ENCODE peak calls at places on chromosomes 12 and 14, in seven cellular contexts. One of them, this sample, is unnamed.

GRCh38 chr12:56979628-56980027 is 22.2 kb upstream of the RDH16 start:
- DNase-seq in activated CD4-positive, CD25-positive, alpha-beta regulatory T cell treated with anti-CD3 and anti-CD28 coated beads, Interleukin-2, amount 50 U/mL, for 16 hours: no peak
- DNase-seq in AG08395: no peak
- DNase-seq in stimulated activated CD8-positive, alpha-beta memory T cell treated with anti-CD3 and anti-CD28 coated beads, Interleukin-7, amount 100 ng/mL, for 1 hour: no peak
- DNase-seq in HT-29: no peak
- DNase-seq in NCI-H2107: no peak
- DNase-seq in GM06990: no peak
- DNase-seq in this sample: no peak

GRCh38 chr14:64760146-64760755 is 56.0 kb downstream of the PLEKHG3 start:
- DNase-seq in activated CD4-positive, CD25-positive, alpha-beta regulatory T cell treated with anti-CD3 and anti-CD28 coated beads, Interleukin-2, amount 50 U/mL, for 16 hours: peak
- DNase-seq in HT-29: peak
- DNase-seq in stimulated activated CD8-positive, alpha-beta memory T cell treated with anti-CD3 and anti-CD28 coated beads, Interleukin-7, amount 100 ng/mL, for 1 hour: no peak
- DNase-seq in NCI-H2107: no peak
- DNase-seq in AG08395: peak
- DNase-seq in GM06990: no peak
- DNase-seq in this sample: no peak

GRCh38 chr14:74475678-74476077 is 17.4 kb downstream of the NPC2 start:
- DNase-seq in HT-29: no peak
- DNase-seq in AG08395: peak
- DNase-seq in NCI-H2107: no peak
- DNase-seq in activated CD4-positive, CD25-positive, alpha-beta regulatory T cell treated with anti-CD3 and anti-CD28 coated beads, Interleukin-2, amount 50 U/mL, for 16 hours: no peak
- DNase-seq in stimulated activated CD8-positive, alpha-beta memory T cell treated with anti-CD3 and anti-CD28 coated beads, Interleukin-7, amount 100 ng/mL, for 1 hour: no peak
- DNase-seq in GM06990: no peak
- DNase-seq in this sample: no peak

GRCh38 chr14:71130491-71131179 is 223.4 kb downstream of the PCNX1 start:
- DNase-seq in activated CD4-positive, CD25-positive, alpha-beta regulatory T cell treated with anti-CD3 and anti-CD28 coated beads, Interleukin-2, amount 50 U/mL, for 16 hours: no peak
- DNase-seq in NCI-H2107: no peak
- DNase-seq in HT-29: no peak
- DNase-seq in GM06990: no peak
- DNase-seq in stimulated activated CD8-positive, alpha-beta memory T cell treated with anti-CD3 and anti-CD28 coated beads, Interleukin-7, amount 100 ng/mL, for 1 hour: no peak
- DNase-seq in AG08395: no peak
- DNase-seq in this sample: no peak

GRCh38 chr12:124837958-124838803 is 25.5 kb downstream of the SCARB1 start:
- DNase-seq in HT-29: peak
- DNase-seq in GM06990: no peak
- DNase-seq in stimulated activated CD8-positive, alpha-beta memory T cell treated with anti-CD3 and anti-CD28 coated beads, Interleukin-7, amount 100 ng/mL, for 1 hour: no peak
- DNase-seq in NCI-H2107: peak
- DNase-seq in activated CD4-positive, CD25-positive, alpha-beta regulatory T cell treated with anti-CD3 and anti-CD28 coated beads, Interleukin-2, amount 50 U/mL, for 16 hours: no peak
- DNase-seq in AG08395: peak
- DNase-seq in this sample: peak

GRCh38 chr12:32196250-32197198 is 89.9 kb downstream of the BICD1 start:
- DNase-seq in activated CD4-positive, CD25-positive, alpha-beta regulatory T cell treated with anti-CD3 and anti-CD28 coated beads, Interleukin-2, amount 50 U/mL, for 16 hours: no peak
- DNase-seq in stimulated activated CD8-positive, alpha-beta memory T cell treated with anti-CD3 and anti-CD28 coated beads, Interleukin-7, amount 100 ng/mL, for 1 hour: no peak
- DNase-seq in AG08395: no peak
- DNase-seq in HT-29: no peak
- DNase-seq in GM06990: no peak
- DNase-seq in NCI-H2107: no peak
- DNase-seq in this sample: no peak

GRCh38 chr12:121933522-121934317 is 15.3 kb downstream of the CFAP251 start:
- DNase-seq in AG08395: no peak
- DNase-seq in GM06990: no peak
- DNase-seq in NCI-H2107: no peak
- DNase-seq in stimulated activated CD8-positive, alpha-beta memory T cell treated with anti-CD3 and anti-CD28 coated beads, Interleukin-7, amount 100 ng/mL, for 1 hour: no peak
- DNase-seq in activated CD4-positive, CD25-positive, alpha-beta regulatory T cell treated with anti-CD3 and anti-CD28 coated beads, Interleukin-2, amount 50 U/mL, for 16 hours: no peak
- DNase-seq in HT-29: peak
- DNase-seq in this sample: no peak

GRCh38 chr12:31007636-31008175 is 66.0 kb upstream of the DDX11 start:
- DNase-seq in AG08395: no peak
- DNase-seq in GM06990: no peak
- DNase-seq in NCI-H2107: no peak
- DNase-seq in stimulated activated CD8-positive, alpha-beta memory T cell treated with anti-CD3 and anti-CD28 coated beads, Interleukin-7, amount 100 ng/mL, for 1 hour: no peak
- DNase-seq in HT-29: no peak
- DNase-seq in activated CD4-positive, CD25-positive, alpha-beta regulatory T cell treated with anti-CD3 and anti-CD28 coated beads, Interleukin-2, amount 50 U/mL, for 16 hours: no peak
- DNase-seq in this sample: no peak

GRCh38 chr12:52230364-52231281 is 2.4 kb upstream of the KRT7 start:
- DNase-seq in GM06990: no peak
- DNase-seq in NCI-H2107: no peak
- DNase-seq in stimulated activated CD8-positive, alpha-beta memory T cell treated with anti-CD3 and anti-CD28 coated beads, Interleukin-7, amount 100 ng/mL, for 1 hour: no peak
- DNase-seq in AG08395: peak
- DNase-seq in HT-29: peak
- DNase-seq in activated CD4-positive, CD25-positive, alpha-beta regulatory T cell treated with anti-CD3 and anti-CD28 coated beads, Interleukin-2, amount 50 U/mL, for 16 hours: no peak
- DNase-seq in this sample: peak

GRCh38 chr14:100726467-100726811 is 253 bp upstream of the DLK1 start:
- DNase-seq in stimulated activated CD8-positive, alpha-beta memory T cell treated with anti-CD3 and anti-CD28 coated beads, Interleukin-7, amount 100 ng/mL, for 1 hour: no peak
- DNase-seq in HT-29: no peak
- DNase-seq in NCI-H2107: no peak
- DNase-seq in GM06990: no peak
- DNase-seq in AG08395: no peak
- DNase-seq in activated CD4-positive, CD25-positive, alpha-beta regulatory T cell treated with anti-CD3 and anti-CD28 coated beads, Interleukin-2, amount 50 U/mL, for 16 hours: no peak
- DNase-seq in this sample: no peak

GRCh38 chr12:8562310-8562709 is 21.6 kb upstream of the CLEC4E start:
- DNase-seq in GM06990: no peak
- DNase-seq in stimulated activated CD8-positive, alpha-beta memory T cell treated with anti-CD3 and anti-CD28 coated beads, Interleukin-7, amount 100 ng/mL, for 1 hour: no peak
- DNase-seq in AG08395: no peak
- DNase-seq in NCI-H2107: no peak
- DNase-seq in activated CD4-positive, CD25-positive, alpha-beta regulatory T cell treated with anti-CD3 and anti-CD28 coated beads, Interleukin-2, amount 50 U/mL, for 16 hours: no peak
- DNase-seq in HT-29: no peak
- DNase-seq in this sample: no peak

GRCh38 chr12:57089259-57090245 is 638 bp downstream of the NAB2 start:
- DNase-seq in HT-29: peak
- DNase-seq in activated CD4-positive, CD25-positive, alpha-beta regulatory T cell treated with anti-CD3 and anti-CD28 coated beads, Interleukin-2, amount 50 U/mL, for 16 hours: no peak
- DNase-seq in stimulated activated CD8-positive, alpha-beta memory T cell treated with anti-CD3 and anti-CD28 coated beads, Interleukin-7, amount 100 ng/mL, for 1 hour: peak
- DNase-seq in GM06990: peak
- DNase-seq in NCI-H2107: no peak
- DNase-seq in AG08395: no peak
- DNase-seq in this sample: peak

GRCh38 chr14:106228541-106229158 is 702.3 kb downstream of the TMEM121 start:
- DNase-seq in activated CD4-positive, CD25-positive, alpha-beta regulatory T cell treated with anti-CD3 and anti-CD28 coated beads, Interleukin-2, amount 50 U/mL, for 16 hours: no peak
- DNase-seq in GM06990: no peak
- DNase-seq in HT-29: no peak
- DNase-seq in NCI-H2107: no peak
- DNase-seq in AG08395: no peak
- DNase-seq in stimulated activated CD8-positive, alpha-beta memory T cell treated with anti-CD3 and anti-CD28 coated beads, Interleukin-7, amount 100 ng/mL, for 1 hour: no peak
- DNase-seq in this sample: no peak

GRCh38 chr12:123064356-123064755 is 83.9 kb downstream of the ARL6IP4 start:
- DNase-seq in NCI-H2107: no peak
- DNase-seq in HT-29: no peak
- DNase-seq in AG08395: no peak
- DNase-seq in activated CD4-positive, CD25-positive, alpha-beta regulatory T cell treated with anti-CD3 and anti-CD28 coated beads, Interleukin-2, amount 50 U/mL, for 16 hours: no peak
- DNase-seq in GM06990: no peak
- DNase-seq in stimulated activated CD8-positive, alpha-beta memory T cell treated with anti-CD3 and anti-CD28 coated beads, Interleukin-7, amount 100 ng/mL, for 1 hour: no peak
- DNase-seq in this sample: no peak

GRCh38 chr14:29216774-29217232 is 450.2 kb downstream of the FOXG1 start:
- DNase-seq in GM06990: peak
- DNase-seq in AG08395: no peak
- DNase-seq in NCI-H2107: peak
- DNase-seq in HT-29: no peak
- DNase-seq in stimulated activated CD8-positive, alpha-beta memory T cell treated with anti-CD3 and anti-CD28 coated beads, Interleukin-7, amount 100 ng/mL, for 1 hour: no peak
- DNase-seq in activated CD4-positive, CD25-positive, alpha-beta regulatory T cell treated with anti-CD3 and anti-CD28 coated beads, Interleukin-2, amount 50 U/mL, for 16 hours: no peak
- DNase-seq in this sample: peak

GRCh38 chr14:33103966-33104365 is 165.3 kb downstream of the NPAS3 start:
- DNase-seq in AG08395: no peak
- DNase-seq in activated CD4-positive, CD25-positive, alpha-beta regulatory T cell treated with anti-CD3 and anti-CD28 coated beads, Interleukin-2, amount 50 U/mL, for 16 hours: no peak
- DNase-seq in HT-29: no peak
- DNase-seq in NCI-H2107: no peak
- DNase-seq in GM06990: no peak
- DNase-seq in stimulated activated CD8-positive, alpha-beta memory T cell treated with anti-CD3 and anti-CD28 coated beads, Interleukin-7, amount 100 ng/mL, for 1 hour: no peak
- DNase-seq in this sample: no peak

GRCh38 chr12:121610239-121611149 is 15.8 kb upstream of the ORAI1 start:
- DNase-seq in NCI-H2107: no peak
- DNase-seq in HT-29: no peak
- DNase-seq in AG08395: peak
- DNase-seq in stimulated activated CD8-positive, alpha-beta memory T cell treated with anti-CD3 and anti-CD28 coated beads, Interleukin-7, amount 100 ng/mL, for 1 hour: no peak
- DNase-seq in GM06990: no peak
- DNase-seq in activated CD4-positive, CD25-positive, alpha-beta regulatory T cell treated with anti-CD3 and anti-CD28 coated beads, Interleukin-2, amount 50 U/mL, for 16 hours: no peak
- DNase-seq in this sample: no peak